ENCODE peak calls at places on chromosomes 2 and 18, in nine cellular contexts. Q is Karpas-422, Y is right atrium auricular region, R is transverse colon, G is WERI-Rb-1, V is colonic mucosa, W is breast epithelium, O is endodermal cell, L is iPS DF 6.9. H is an unnamed sample.

GRCh38 chr2:217875556-217876252 is 127.1 kb downstream of the TNS1 start:
- DNase-seq in Q (no peak), Y (no peak), R (no peak), G (no peak), V (no peak), W (no peak), O (no peak), L (no peak), H (no peak)

GRCh38 chr18:68588169-68588568 is 126.7 kb downstream of the TMX3 start:
- DNase-seq in Q (no peak), Y (no peak), R (no peak), G (no peak), V (no peak), W (no peak), O (no peak), L (no peak), H (no peak)

GRCh38 chr2:137223722-137224121 is 458.4 kb downstream of the THSD7B start:
- DNase-seq in Q (no peak), Y (no peak), R (no peak), G (no peak), V (no peak), W (no peak), O (no peak), L (no peak), H (no peak)

GRCh38 chr2:48107326-48107925 is 201.1 kb upstream of the FBXO11 start:
- DNase-seq in Q (no peak), Y (no peak), R (no peak), G (no peak), V (no peak), W (no peak), O (peak), L (no peak), H (no peak)

GRCh38 chr2:201279079-201279478 is 18.7 kb downstream of the CASP8 start:
- DNase-seq in Q (no peak), Y (no peak), R (no peak), G (no peak), V (no peak), W (no peak), O (no peak), L (no peak), H (peak)

GRCh38 chr2:108616290-108616689 is 82.0 kb downstream of the LIMS1 start:
- DNase-seq in Q (no peak), Y (no peak), R (no peak), G (no peak), V (no peak), W (no peak), O (no peak), L (no peak), H (no peak)

GRCh38 chr2:71546275-71546638 is 92.9 kb downstream of the DYSF start:
- DNase-seq in Q (no peak), Y (no peak), R (no peak), G (no peak), V (no peak), W (no peak), O (no peak), L (no peak), H (no peak)

GRCh38 chr2:1556776-1557466 is 143.7 kb downstream of the TPO start:
- DNase-seq in Q (no peak), Y (no peak), R (no peak), G (no peak), V (no peak), W (no peak), O (no peak), L (no peak), H (no peak)

GRCh38 chr2:182144039-182144779 is 158.6 kb downstream of the PPP1R1C start:
- DNase-seq in Q (no peak), Y (no peak), R (no peak), G (no peak), V (no peak), W (no peak), O (no peak), L (no peak), H (no peak)

GRCh38 chr18:63322908-63323634 is 3.5 kb upstream of the BCL2 start:
- DNase-seq in Q (peak), Y (no peak), R (peak), G (peak), V (peak), W (no peak), O (peak), L (no peak), H (peak)

GRCh38 chr2:7736646-7737305 is 819.6 kb downstream of the RNF144A start:
- DNase-seq in Q (no peak), Y (no peak), R (no peak), G (no peak), V (no peak), W (no peak), O (no peak), L (no peak), H (no peak)

GRCh38 chr2:85853499-85854165 is 35.2 kb downstream of the ST3GAL5 start:
- DNase-seq in Q (peak), Y (no peak), R (no peak), G (no peak), V (no peak), W (no peak), O (no peak), L (no peak), H (peak)

GRCh38 chr2:152622228-152622627 is 95.0 kb downstream of the PRPF40A start:
- DNase-seq in Q (no peak), Y (no peak), R (no peak), G (no peak), V (no peak), W (no peak), O (no peak), L (no peak), H (no peak)

GRCh38 chr2:15133461-15133860 is 427.7 kb downstream of the NBAS start:
- DNase-seq in Q (no peak), Y (no peak), R (no peak), G (no peak), V (no peak), W (no peak), O (no peak), L (no peak), H (no peak)

GRCh38 chr2:18641823-18642222 is 52.5 kb upstream of the NT5C1B start:
- DNase-seq in Q (no peak), Y (no peak), R (no peak), G (no peak), V (no peak), W (no peak), O (no peak), L (no peak), H (no peak)

GRCh38 chr2:234912437-234912836 is 39.4 kb upstream of the SH3BP4 start:
- DNase-seq in Q (no peak), Y (no peak), R (no peak), G (no peak), V (no peak), W (no peak), O (no peak), L (no peak), H (no peak)

GRCh38 chr18:24492445-24492844 is 32.0 kb downstream of the HRH4 start:
- DNase-seq in Q (no peak), Y (no peak), R (peak), G (no peak), V (no peak), W (no peak), O (no peak), L (no peak), H (no peak)

GRCh38 chr2:227821043-227821942 is 7.7 kb downstream of the CCL20 start:
- DNase-seq in Q (no peak), Y (no peak), R (peak), G (no peak), V (peak), W (no peak), O (no peak), L (no peak), H (no peak)

GRCh38 chr2:128769457-128770142 is 450.9 kb upstream of the HS6ST1 start:
- DNase-seq in Q (no peak), Y (peak), R (no peak), G (no peak), V (no peak), W (peak), O (no peak), L (no peak), H (no peak)

GRCh38 chr2:45992021-45992745 is 305.0 kb upstream of the EPAS1 start:
- DNase-seq in Q (no peak), Y (peak), R (peak), G (no peak), V (peak), W (no peak), O (no peak), L (no peak), H (no peak)

DNA sequence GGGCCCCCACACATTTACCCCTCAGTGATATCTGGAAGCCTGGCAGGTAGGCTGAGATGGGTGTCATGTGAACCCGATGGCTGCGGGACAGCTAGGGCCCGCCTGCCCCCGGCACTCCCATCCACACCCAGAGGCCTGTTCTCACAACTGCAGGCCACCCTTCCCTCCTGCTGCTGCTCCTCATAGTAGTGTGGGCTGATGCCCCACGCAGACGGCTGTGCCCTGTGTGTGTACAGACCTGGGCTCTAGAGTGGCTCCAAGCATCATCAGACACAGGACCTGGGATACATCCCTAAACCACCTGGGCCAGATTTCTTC is 13.0 kb downstream of the ADRA2B start:
- DNase-seq in Q (no peak), Y (no peak), R (peak), G (no peak), V (no peak), W (no peak), O (peak), L (no peak), H (no peak)
- H3K27ac ChIP-seq in Q (no peak), Y (no peak), R (no peak), G (no peak), V (no peak), W (no peak), O (no peak), L (no peak), H (no peak)

GRCh38 chr2:113167962-113168340 is 5.8 kb upstream of the PSD4 start:
- DNase-seq in Q (no peak), Y (peak), R (no peak), G (no peak), V (peak), W (no peak), O (no peak), L (no peak), H (no peak)
- H3K27ac ChIP-seq in Q (no peak), Y (no peak), R (peak), G (no peak), V (peak), W (no peak), O (no peak), L (no peak), H (peak)

GRCh38 chr2:16425462-16426336 is 239.9 kb downstream of the CYRIA start:
- DNase-seq in Q (no peak), Y (no peak), R (peak), G (no peak), V (peak), W (no peak), O (peak), L (no peak), H (no peak)
- H3K27ac ChIP-seq in Q (no peak), Y (peak), R (no peak), G (no peak), V (no peak), W (no peak), O (no peak), L (no peak), H (no peak)

DNA sequence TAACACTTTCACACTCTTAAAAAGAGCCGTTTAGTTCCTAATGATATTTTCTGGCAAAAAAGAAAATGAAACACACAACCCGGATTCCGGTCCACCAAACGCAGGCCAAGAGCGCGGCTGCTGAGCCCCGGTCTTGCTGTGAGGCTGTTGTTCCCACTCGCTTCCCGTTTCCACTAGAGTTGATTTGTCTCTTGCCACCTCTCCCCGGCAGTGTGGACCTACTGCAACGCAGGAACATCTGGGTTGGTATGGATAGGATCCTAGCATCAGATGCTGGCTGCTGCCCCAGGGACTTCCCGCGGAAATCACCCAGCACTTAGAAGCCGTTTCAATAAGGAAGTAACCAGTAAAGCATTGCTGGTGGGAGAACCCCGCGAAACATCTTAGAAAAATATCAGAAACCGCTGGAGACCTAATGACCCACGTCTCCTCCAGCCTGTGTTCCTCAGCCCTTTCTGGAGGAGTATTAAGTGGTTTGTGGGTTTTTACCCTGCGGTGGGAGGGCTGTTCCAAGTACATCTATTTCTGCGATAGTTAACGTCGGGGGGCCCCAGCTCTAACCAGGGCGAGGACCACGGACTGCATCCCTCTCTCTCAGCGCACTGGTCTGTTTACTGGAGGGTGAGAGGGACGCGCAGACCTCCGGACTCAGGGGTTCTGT is 928 bp downstream of the DOCK10 start:
- DNase-seq in Q (no peak), Y (no peak), R (peak), G (no peak), V (peak), W (no peak), O (peak), L (no peak), H (peak)
- H3K27ac ChIP-seq in Q (no peak), Y (no peak), R (peak), G (no peak), V (peak), W (peak), O (no peak), L (no peak), H (peak)